ENCODE peak calls at places on chromosomes 13 and 19, in ten cellular contexts. One of them, this sample, is unnamed.

GRCh38 chr13:45953082-45953481 is 99.5 kb downstream of the ZC3H13 start:
- DNase-seq in CD8-positive, alpha-beta memory T cell: no peak
- DNase-seq in neural progenitor cell: no peak
- DNase-seq in RWPE2: no peak
- DNase-seq in heart right ventricle: no peak
- DNase-seq in stimulated activated naive CD4-positive, alpha-beta T cell treated with Interleukin-2 at 50 U/mL for 16 hours: no peak
- DNase-seq in NCI-H1930: no peak
- DNase-seq in T-helper 2 cell: no peak
- DNase-seq in tibial artery: no peak
- DNase-seq in HCEC 1CT: no peak
- DNase-seq in this sample: no peak

GRCh38 chr13:28204690-28205443 is 66.5 kb downstream of the PAN3 start:
- DNase-seq in T-helper 2 cell: no peak
- DNase-seq in NCI-H1930: no peak
- DNase-seq in heart right ventricle: no peak
- DNase-seq in stimulated activated naive CD4-positive, alpha-beta T cell treated with Interleukin-2 at 50 U/mL for 16 hours: peak
- DNase-seq in RWPE2: no peak
- DNase-seq in tibial artery: no peak
- DNase-seq in HCEC 1CT: no peak
- DNase-seq in neural progenitor cell: no peak
- DNase-seq in CD8-positive, alpha-beta memory T cell: no peak
- DNase-seq in this sample: no peak

GRCh38 chr13:72205773-72206172 is 338.8 kb upstream of the DACH1 start:
- DNase-seq in stimulated activated naive CD4-positive, alpha-beta T cell treated with Interleukin-2 at 50 U/mL for 16 hours: no peak
- DNase-seq in HCEC 1CT: no peak
- DNase-seq in neural progenitor cell: no peak
- DNase-seq in T-helper 2 cell: no peak
- DNase-seq in heart right ventricle: no peak
- DNase-seq in RWPE2: no peak
- DNase-seq in tibial artery: no peak
- DNase-seq in NCI-H1930: no peak
- DNase-seq in CD8-positive, alpha-beta memory T cell: no peak
- DNase-seq in this sample: peak

GRCh38 chr19:3809881-3810707 is 23.9 kb upstream of the MATK start:
- DNase-seq in stimulated activated naive CD4-positive, alpha-beta T cell treated with Interleukin-2 at 50 U/mL for 16 hours: no peak
- DNase-seq in heart right ventricle: no peak
- DNase-seq in RWPE2: no peak
- DNase-seq in CD8-positive, alpha-beta memory T cell: no peak
- DNase-seq in NCI-H1930: no peak
- DNase-seq in neural progenitor cell: no peak
- DNase-seq in T-helper 2 cell: no peak
- DNase-seq in HCEC 1CT: no peak
- DNase-seq in tibial artery: no peak
- DNase-seq in this sample: no peak

GRCh38 chr13:66222926-66223325 is 1007.2 kb downstream of the PCDH9 start:
- DNase-seq in tibial artery: no peak
- DNase-seq in CD8-positive, alpha-beta memory T cell: no peak
- DNase-seq in T-helper 2 cell: peak
- DNase-seq in heart right ventricle: no peak
- DNase-seq in neural progenitor cell: no peak
- DNase-seq in HCEC 1CT: no peak
- DNase-seq in NCI-H1930: no peak
- DNase-seq in RWPE2: no peak
- DNase-seq in stimulated activated naive CD4-positive, alpha-beta T cell treated with Interleukin-2 at 50 U/mL for 16 hours: no peak
- DNase-seq in this sample: no peak

GRCh38 chr13:110780410-110780809 is 66.9 kb downstream of the ING1 start:
- DNase-seq in tibial artery: no peak
- DNase-seq in stimulated activated naive CD4-positive, alpha-beta T cell treated with Interleukin-2 at 50 U/mL for 16 hours: no peak
- DNase-seq in NCI-H1930: no peak
- DNase-seq in RWPE2: no peak
- DNase-seq in HCEC 1CT: no peak
- DNase-seq in neural progenitor cell: no peak
- DNase-seq in T-helper 2 cell: no peak
- DNase-seq in heart right ventricle: no peak
- DNase-seq in CD8-positive, alpha-beta memory T cell: no peak
- DNase-seq in this sample: no peak

GRCh38 chr19:2603320-2603719 is 99.2 kb downstream of the GNG7 start:
- DNase-seq in HCEC 1CT: peak
- DNase-seq in NCI-H1930: no peak
- DNase-seq in T-helper 2 cell: no peak
- DNase-seq in tibial artery: peak
- DNase-seq in heart right ventricle: peak
- DNase-seq in CD8-positive, alpha-beta memory T cell: no peak
- DNase-seq in stimulated activated naive CD4-positive, alpha-beta T cell treated with Interleukin-2 at 50 U/mL for 16 hours: no peak
- DNase-seq in RWPE2: no peak
- DNase-seq in neural progenitor cell: peak
- DNase-seq in this sample: no peak

GRCh38 chr13:66222127-66222526 is 1008.0 kb downstream of the PCDH9 start:
- DNase-seq in T-helper 2 cell: no peak
- DNase-seq in CD8-positive, alpha-beta memory T cell: no peak
- DNase-seq in tibial artery: no peak
- DNase-seq in NCI-H1930: no peak
- DNase-seq in RWPE2: no peak
- DNase-seq in HCEC 1CT: no peak
- DNase-seq in neural progenitor cell: no peak
- DNase-seq in stimulated activated naive CD4-positive, alpha-beta T cell treated with Interleukin-2 at 50 U/mL for 16 hours: no peak
- DNase-seq in heart right ventricle: no peak
- DNase-seq in this sample: no peak

GRCh38 chr19:48400018-48400742 is 6.7 kb downstream of the GRIN2D start:
- DNase-seq in RWPE2: no peak
- DNase-seq in HCEC 1CT: no peak
- DNase-seq in stimulated activated naive CD4-positive, alpha-beta T cell treated with Interleukin-2 at 50 U/mL for 16 hours: peak
- DNase-seq in heart right ventricle: peak
- DNase-seq in tibial artery: peak
- DNase-seq in NCI-H1930: peak
- DNase-seq in CD8-positive, alpha-beta memory T cell: peak
- DNase-seq in neural progenitor cell: peak
- DNase-seq in T-helper 2 cell: peak
- DNase-seq in this sample: peak

GRCh38 chr13:44617648-44618047 is 41.5 kb upstream of the TSC22D1 start:
- DNase-seq in T-helper 2 cell: no peak
- DNase-seq in RWPE2: no peak
- DNase-seq in CD8-positive, alpha-beta memory T cell: no peak
- DNase-seq in heart right ventricle: no peak
- DNase-seq in NCI-H1930: no peak
- DNase-seq in HCEC 1CT: no peak
- DNase-seq in tibial artery: no peak
- DNase-seq in stimulated activated naive CD4-positive, alpha-beta T cell treated with Interleukin-2 at 50 U/mL for 16 hours: no peak
- DNase-seq in neural progenitor cell: peak
- DNase-seq in this sample: no peak

GRCh38 chr19:6229951-6230712 is 49.6 kb downstream of the MLLT1 start:
- DNase-seq in CD8-positive, alpha-beta memory T cell: no peak
- DNase-seq in RWPE2: peak
- DNase-seq in neural progenitor cell: no peak
- DNase-seq in T-helper 2 cell: no peak
- DNase-seq in tibial artery: no peak
- DNase-seq in heart right ventricle: no peak
- DNase-seq in NCI-H1930: no peak
- DNase-seq in HCEC 1CT: no peak
- DNase-seq in stimulated activated naive CD4-positive, alpha-beta T cell treated with Interleukin-2 at 50 U/mL for 16 hours: no peak
- DNase-seq in this sample: no peak

GRCh38 chr19:3095375-3096191 is 1.4 kb downstream of the GNA11 start:
- DNase-seq in NCI-H1930: no peak
- DNase-seq in stimulated activated naive CD4-positive, alpha-beta T cell treated with Interleukin-2 at 50 U/mL for 16 hours: peak
- DNase-seq in heart right ventricle: no peak
- DNase-seq in HCEC 1CT: peak
- DNase-seq in tibial artery: no peak
- DNase-seq in RWPE2: no peak
- DNase-seq in T-helper 2 cell: peak
- DNase-seq in neural progenitor cell: peak
- DNase-seq in CD8-positive, alpha-beta memory T cell: peak
- DNase-seq in this sample: no peak

GRCh38 chr13:28531956-28532225 is 37.0 kb upstream of the FLT1 start:
- DNase-seq in T-helper 2 cell: no peak
- DNase-seq in heart right ventricle: no peak
- DNase-seq in NCI-H1930: no peak
- DNase-seq in stimulated activated naive CD4-positive, alpha-beta T cell treated with Interleukin-2 at 50 U/mL for 16 hours: no peak
- DNase-seq in RWPE2: no peak
- DNase-seq in HCEC 1CT: no peak
- DNase-seq in CD8-positive, alpha-beta memory T cell: no peak
- DNase-seq in tibial artery: no peak
- DNase-seq in neural progenitor cell: no peak
- DNase-seq in this sample: no peak

GRCh38 chr19:55447421-55448174 is 4.5 kb upstream of the SHISA7 start:
- DNase-seq in tibial artery: no peak
- DNase-seq in T-helper 2 cell: no peak
- DNase-seq in stimulated activated naive CD4-positive, alpha-beta T cell treated with Interleukin-2 at 50 U/mL for 16 hours: no peak
- DNase-seq in NCI-H1930: peak
- DNase-seq in HCEC 1CT: no peak
- DNase-seq in CD8-positive, alpha-beta memory T cell: no peak
- DNase-seq in neural progenitor cell: peak
- DNase-seq in heart right ventricle: no peak
- DNase-seq in RWPE2: peak
- DNase-seq in this sample: peak

GRCh38 chr19:17950310-17951150 is 16.4 kb upstream of the KCNN1 start:
- DNase-seq in CD8-positive, alpha-beta memory T cell: peak
- DNase-seq in tibial artery: no peak
- DNase-seq in RWPE2: no peak
- DNase-seq in stimulated activated naive CD4-positive, alpha-beta T cell treated with Interleukin-2 at 50 U/mL for 16 hours: peak
- DNase-seq in T-helper 2 cell: peak
- DNase-seq in heart right ventricle: no peak
- DNase-seq in HCEC 1CT: no peak
- DNase-seq in NCI-H1930: no peak
- DNase-seq in neural progenitor cell: peak
- DNase-seq in this sample: no peak

GRCh38 chr19:7013678-7014077 is 7.6 kb downstream of the MBD3L2B start:
- DNase-seq in CD8-positive, alpha-beta memory T cell: no peak
- DNase-seq in T-helper 2 cell: no peak
- DNase-seq in NCI-H1930: no peak
- DNase-seq in heart right ventricle: no peak
- DNase-seq in neural progenitor cell: no peak
- DNase-seq in stimulated activated naive CD4-positive, alpha-beta T cell treated with Interleukin-2 at 50 U/mL for 16 hours: peak
- DNase-seq in RWPE2: no peak
- DNase-seq in HCEC 1CT: peak
- DNase-seq in tibial artery: no peak
- DNase-seq in this sample: peak

GRCh38 chr13:99359493-99359892 is 52.3 kb upstream of the GPR183 start:
- DNase-seq in stimulated activated naive CD4-positive, alpha-beta T cell treated with Interleukin-2 at 50 U/mL for 16 hours: no peak
- DNase-seq in T-helper 2 cell: no peak
- DNase-seq in RWPE2: no peak
- DNase-seq in CD8-positive, alpha-beta memory T cell: no peak
- DNase-seq in heart right ventricle: no peak
- DNase-seq in HCEC 1CT: no peak
- DNase-seq in NCI-H1930: no peak
- DNase-seq in tibial artery: no peak
- DNase-seq in neural progenitor cell: no peak
- DNase-seq in this sample: no peak

GRCh38 chr13:60227168-60227567 is 63.4 kb upstream of the DIAPH3 start:
- DNase-seq in RWPE2: no peak
- DNase-seq in T-helper 2 cell: no peak
- DNase-seq in stimulated activated naive CD4-positive, alpha-beta T cell treated with Interleukin-2 at 50 U/mL for 16 hours: no peak
- DNase-seq in HCEC 1CT: no peak
- DNase-seq in NCI-H1930: no peak
- DNase-seq in tibial artery: no peak
- DNase-seq in heart right ventricle: no peak
- DNase-seq in CD8-positive, alpha-beta memory T cell: no peak
- DNase-seq in neural progenitor cell: no peak
- DNase-seq in this sample: peak

GRCh38 chr13:50012396-50013169 is 2.7 kb upstream of the KCNRG start:
- DNase-seq in stimulated activated naive CD4-positive, alpha-beta T cell treated with Interleukin-2 at 50 U/mL for 16 hours: no peak
- DNase-seq in T-helper 2 cell: no peak
- DNase-seq in tibial artery: no peak
- DNase-seq in RWPE2: no peak
- DNase-seq in neural progenitor cell: no peak
- DNase-seq in NCI-H1930: no peak
- DNase-seq in CD8-positive, alpha-beta memory T cell: no peak
- DNase-seq in heart right ventricle: no peak
- DNase-seq in HCEC 1CT: no peak
- DNase-seq in this sample: no peak

GRCh38 chr19:38469151-38469550 is 35.7 kb downstream of the RYR1 start:
- DNase-seq in tibial artery: no peak
- DNase-seq in T-helper 2 cell: no peak
- DNase-seq in heart right ventricle: no peak
- DNase-seq in HCEC 1CT: no peak
- DNase-seq in NCI-H1930: no peak
- DNase-seq in stimulated activated naive CD4-positive, alpha-beta T cell treated with Interleukin-2 at 50 U/mL for 16 hours: no peak
- DNase-seq in neural progenitor cell: no peak
- DNase-seq in CD8-positive, alpha-beta memory T cell: no peak
- DNase-seq in RWPE2: no peak
- DNase-seq in this sample: no peak

GRCh38 chr19:46387713-46388130 is 25.6 kb downstream of the CCDC8 start:
- DNase-seq in HCEC 1CT: no peak
- DNase-seq in tibial artery: no peak
- DNase-seq in RWPE2: no peak
- DNase-seq in NCI-H1930: no peak
- DNase-seq in T-helper 2 cell: no peak
- DNase-seq in stimulated activated naive CD4-positive, alpha-beta T cell treated with Interleukin-2 at 50 U/mL for 16 hours: no peak
- DNase-seq in CD8-positive, alpha-beta memory T cell: no peak
- DNase-seq in heart right ventricle: no peak
- DNase-seq in neural progenitor cell: no peak
- DNase-seq in this sample: no peak

GRCh38 chr13:41025518-41025917 is 6.4 kb upstream of the ELF1 start:
- DNase-seq in HCEC 1CT: no peak
- DNase-seq in neural progenitor cell: no peak
- DNase-seq in NCI-H1930: no peak
- DNase-seq in stimulated activated naive CD4-positive, alpha-beta T cell treated with Interleukin-2 at 50 U/mL for 16 hours: no peak
- DNase-seq in T-helper 2 cell: no peak
- DNase-seq in CD8-positive, alpha-beta memory T cell: no peak
- DNase-seq in tibial artery: no peak
- DNase-seq in heart right ventricle: no peak
- DNase-seq in RWPE2: no peak
- DNase-seq in this sample: no peak

GRCh38 chr19:37197768-37198167 is 12.6 kb downstream of the ZNF585B start:
- DNase-seq in tibial artery: no peak
- DNase-seq in NCI-H1930: no peak
- DNase-seq in CD8-positive, alpha-beta memory T cell: no peak
- DNase-seq in heart right ventricle: no peak
- DNase-seq in RWPE2: no peak
- DNase-seq in T-helper 2 cell: no peak
- DNase-seq in neural progenitor cell: no peak
- DNase-seq in stimulated activated naive CD4-positive, alpha-beta T cell treated with Interleukin-2 at 50 U/mL for 16 hours: no peak
- DNase-seq in HCEC 1CT: no peak
- DNase-seq in this sample: no peak

GRCh38 chr19:38425222-38425809 is 703 bp downstream of the RASGRP4 start:
- DNase-seq in stimulated activated naive CD4-positive, alpha-beta T cell treated with Interleukin-2 at 50 U/mL for 16 hours: no peak
- DNase-seq in T-helper 2 cell: no peak
- DNase-seq in NCI-H1930: no peak
- DNase-seq in heart right ventricle: no peak
- DNase-seq in HCEC 1CT: no peak
- DNase-seq in CD8-positive, alpha-beta memory T cell: no peak
- DNase-seq in tibial artery: no peak
- DNase-seq in neural progenitor cell: no peak
- DNase-seq in RWPE2: no peak
- DNase-seq in this sample: no peak

GRCh38 chr19:40689339-40690049 is 957 bp downstream of the NUMBL start:
- DNase-seq in HCEC 1CT: peak
- DNase-seq in NCI-H1930: no peak
- DNase-seq in heart right ventricle: peak
- DNase-seq in T-helper 2 cell: no peak
- DNase-seq in stimulated activated naive CD4-positive, alpha-beta T cell treated with Interleukin-2 at 50 U/mL for 16 hours: no peak
- DNase-seq in tibial artery: peak
- DNase-seq in RWPE2: peak
- DNase-seq in CD8-positive, alpha-beta memory T cell: peak
- DNase-seq in neural progenitor cell: peak
- DNase-seq in this sample: no peak

GRCh38 chr13:44221657-44222056 is 152.0 kb upstream of the SERP2 start:
- DNase-seq in tibial artery: no peak
- DNase-seq in T-helper 2 cell: no peak
- DNase-seq in NCI-H1930: no peak
- DNase-seq in RWPE2: no peak
- DNase-seq in heart right ventricle: no peak
- DNase-seq in CD8-positive, alpha-beta memory T cell: no peak
- DNase-seq in neural progenitor cell: no peak
- DNase-seq in HCEC 1CT: no peak
- DNase-seq in stimulated activated naive CD4-positive, alpha-beta T cell treated with Interleukin-2 at 50 U/mL for 16 hours: no peak
- DNase-seq in this sample: no peak

GRCh38 chr19:42634409-42635232 is 39.9 kb upstream of the CEACAM8 start:
- DNase-seq in CD8-positive, alpha-beta memory T cell: no peak
- DNase-seq in HCEC 1CT: peak
- DNase-seq in heart right ventricle: no peak
- DNase-seq in RWPE2: no peak
- DNase-seq in T-helper 2 cell: no peak
- DNase-seq in stimulated activated naive CD4-positive, alpha-beta T cell treated with Interleukin-2 at 50 U/mL for 16 hours: no peak
- DNase-seq in NCI-H1930: peak
- DNase-seq in neural progenitor cell: peak
- DNase-seq in tibial artery: no peak
- DNase-seq in this sample: peak

GRCh38 chr19:7756258-7756657 is 6.8 kb upstream of the CLEC4M start:
- DNase-seq in heart right ventricle: no peak
- DNase-seq in HCEC 1CT: no peak
- DNase-seq in CD8-positive, alpha-beta memory T cell: no peak
- DNase-seq in stimulated activated naive CD4-positive, alpha-beta T cell treated with Interleukin-2 at 50 U/mL for 16 hours: no peak
- DNase-seq in neural progenitor cell: no peak
- DNase-seq in NCI-H1930: no peak
- DNase-seq in RWPE2: no peak
- DNase-seq in tibial artery: no peak
- DNase-seq in T-helper 2 cell: no peak
- DNase-seq in this sample: no peak

This sample was measured in HT1080.